ENCODE peak calls at places on chromosomes 16 and 17, in six cellular contexts. U is ovary, J is A549, R is AG04450, E is H9, G is omental fat pad. F is an unnamed sample.

GRCh38 chr17:77660524-77660923 is 298.0 kb upstream of the TNRC6C start:
- DNase-seq in E (no peak), G (no peak), J (no peak), U (no peak), R (no peak), F (no peak)

GRCh38 chr16:5072334-5073278 is 963 bp downstream of the ALG1 start:
- DNase-seq in E (no peak), G (no peak), J (no peak), U (no peak), R (no peak), F (no peak)

GRCh38 chr16:50334106-50334975 is 34.4 kb downstream of the BRD7 start:
- DNase-seq in G (no peak), U (no peak), E (no peak), R (no peak), J (no peak), F (no peak)

GRCh38 chr17:76714822-76715461 is 4.2 kb upstream of the MXRA7 start:
- DNase-seq in J (no peak), G (peak; percentile 92), E (peak; percentile 61), U (peak; percentile 81), R (no peak), F (peak; percentile 77)

GRCh38 chr17:78174332-78174869 is 6.0 kb downstream of the SYNGR2 start:
- DNase-seq in G (peak; percentile 35), R (no peak), U (no peak), E (no peak), J (no peak), F (no peak)

GRCh38 chr16:3494574-3494973 is 715 bp downstream of the C16orf90 start:
- DNase-seq in U (no peak), E (no peak), J (no peak), G (no peak), R (no peak), F (no peak)

GRCh38 chr17:63550816-63551639 is 751 bp downstream of the DCAF7 start:
- DNase-seq in E (peak; percentile 69), R (no peak), U (no peak), J (peak; percentile 49), G (no peak), F (peak; percentile 43)

GRCh38 chr17:56756536-56756935 is 77.2 kb downstream of the C17orf67 start:
- DNase-seq in U (no peak), G (no peak), E (no peak), R (peak; percentile 85), J (peak; percentile 31), F (no peak)

GRCh38 chr16:73339821-73340220 is 291.9 kb upstream of the ZFHX3 start:
- DNase-seq in U (no peak), R (no peak), E (no peak), G (no peak), J (no peak), F (no peak)

DNA sequence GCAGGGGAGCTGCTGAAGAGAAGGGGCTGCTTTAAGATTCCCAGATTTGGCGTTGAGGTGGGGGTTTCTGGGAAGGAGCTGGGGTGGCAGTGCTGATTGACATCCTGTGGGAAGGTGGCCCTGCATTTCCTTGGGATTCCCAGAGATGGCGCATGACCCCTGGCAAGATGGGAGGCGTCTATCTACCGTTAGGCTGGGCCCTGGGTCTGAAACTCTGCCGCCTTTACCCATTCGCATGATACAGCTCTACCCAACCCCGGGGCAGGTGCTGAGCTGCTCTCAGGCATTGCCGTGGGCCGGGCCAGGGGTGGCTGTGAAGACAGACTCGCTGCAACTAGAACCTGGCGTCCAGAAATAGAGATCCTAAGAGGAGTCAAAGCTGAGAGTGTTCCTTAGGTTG is 9.9 kb upstream of the MVD start:
- DNase-seq in E (peak; percentile 86), J (peak; percentile 47), U (no peak), G (no peak), R (no peak), F (peak; percentile 59)
- TF ChIP-seq CTCF in E (peak; percentile 74), J (peak; percentile 18), U (no peak), G (no peak), R (peak; percentile 27), F (peak; percentile 30)

DNA sequence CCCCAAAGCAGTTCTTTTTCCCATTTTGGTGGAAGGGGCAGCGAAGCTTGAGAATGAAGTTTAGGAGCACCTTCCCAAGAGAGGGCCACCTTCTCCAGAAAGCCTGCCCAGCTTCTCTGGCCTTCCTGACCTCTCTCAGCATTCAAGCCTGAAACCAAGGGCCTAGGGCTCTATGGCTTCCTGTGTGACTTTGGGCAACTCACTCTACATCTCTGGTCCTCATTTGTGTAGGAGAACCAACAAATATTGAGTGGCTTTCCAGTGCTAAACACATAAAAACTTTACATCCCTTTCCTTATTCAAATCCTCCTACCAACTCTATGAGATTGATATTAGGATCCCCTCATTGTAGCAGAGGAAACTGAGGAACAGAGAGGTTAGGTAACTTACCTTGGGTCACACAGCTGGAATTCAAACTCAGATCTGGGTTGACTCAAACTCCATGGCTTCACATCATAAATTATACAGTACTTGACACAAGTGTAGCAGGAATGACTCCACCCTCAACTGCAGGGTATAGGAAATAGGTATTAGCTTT is 32.0 kb upstream of the MYO18A start:
- DNase-seq in U (no peak), R (no peak), G (no peak), J (no peak), E (no peak), F (no peak)
- TF ChIP-seq CTCF in U (no peak), R (no peak), G (no peak), J (no peak), E (no peak), F (no peak)

GRCh38 chr17:34568953-34569352 is 10.4 kb upstream of the TMEM132E start:
- DNase-seq in E (no peak), J (no peak), U (no peak), R (no peak), G (no peak), F (no peak)
- TF ChIP-seq CTCF in E (no peak), J (no peak), U (no peak), R (no peak), G (no peak), F (no peak)

DNA sequence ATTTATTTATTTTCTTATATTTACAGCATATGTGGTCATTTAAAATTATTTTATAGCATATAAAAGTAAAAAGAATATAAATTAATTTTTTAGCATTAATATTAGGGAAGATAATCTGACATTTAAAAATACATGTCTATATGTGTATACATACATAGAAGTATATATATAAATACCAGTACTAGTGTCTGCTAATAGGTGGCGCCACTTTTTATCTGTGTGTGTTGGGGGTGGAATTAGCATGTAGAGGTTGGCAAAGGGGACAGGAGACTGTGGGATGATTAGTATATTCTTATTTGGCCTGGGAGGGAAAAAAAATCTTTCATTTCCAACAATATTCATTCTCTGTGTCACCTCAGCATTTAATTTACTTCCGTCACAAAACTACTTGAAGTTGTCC is 359.1 kb downstream of the WWOX start:
- DNase-seq in J (no peak), U (no peak), E (no peak), R (no peak), G (no peak), F (no peak)
- TF ChIP-seq CTCF in J (no peak), U (no peak), E (peak; percentile 62), R (no peak), G (no peak), F (peak; percentile 26)

GRCh38 chr16:80974649-80975376 is 31.9 kb downstream of the CMC2 start:
- DNase-seq in E (peak; percentile 38), G (no peak), J (no peak), U (no peak), R (no peak), F (no peak)
- TF ChIP-seq CTCF in E (peak; percentile 69), G (no peak), J (peak; percentile 48), U (no peak), R (peak; percentile 54), F (peak; percentile 86)